ENCODE peak calls at places on chromosomes 2 and 18, in ten cellular contexts. K is GM23248, D is PC-9, E is SK-N-SH, C is HCT116, N is OCI-LY7, M is hepatocyte, G is MM.1S, R is Karpas-422, I is GM23338. F is an unnamed sample. For H3K9me2, the result is how much of the 10 kb centered on the place peaks cover.

GRCh38 chr2:153870308-153870707 is 1.4 kb upstream of the GALNT13 start:
- DNase-seq in K (peak), D (no peak), E (peak), C (no peak), N (no peak), M (peak), G (no peak), R (no peak), I (peak), F (no peak)

GRCh38 chr18:10242922-10243680 is 211.3 kb upstream of the APCDD1 start:
- DNase-seq in K (no peak), D (no peak), E (no peak), C (no peak), N (no peak), M (peak), G (no peak), R (no peak), I (peak), F (peak)

GRCh38 chr18:23689031-23689615 is at the start of gene LAMA3:
- DNase-seq in K (peak), D (peak), E (peak), C (no peak), N (no peak), M (peak), G (peak), R (no peak), I (peak), F (peak)

GRCh38 chr2:99565227-99565626 is 75.4 kb upstream of the REV1 start:
- DNase-seq in K (no peak), D (no peak), E (no peak), C (no peak), N (no peak), M (no peak), G (no peak), R (no peak), I (peak), F (no peak)

GRCh38 chr2:55107428-55107827 is 57.2 kb upstream of the RTN4 start:
- DNase-seq in K (peak), D (peak), E (peak), C (no peak), N (no peak), M (no peak), G (peak), R (no peak), I (no peak), F (no peak)

GRCh38 chr2:220998156-220998555 is 573.9 kb downstream of the EPHA4 start:
- DNase-seq in K (no peak), D (no peak), E (no peak), C (no peak), N (no peak), M (no peak), G (no peak), R (no peak), I (no peak), F (no peak)

GRCh38 chr18:74478876-74479275 is 17.3 kb upstream of the CNDP2 start:
- DNase-seq in K (no peak), D (no peak), E (no peak), C (no peak), N (no peak), M (no peak), G (no peak), R (no peak), I (no peak), F (no peak)

GRCh38 chr2:229714736-229715541 is 584 bp upstream of the DNER start:
- DNase-seq in K (peak), D (peak), E (peak), C (no peak), N (no peak), M (peak), G (peak), R (peak), I (peak), F (peak)

GRCh38 chr2:207950063-207950760 is 75.1 kb downstream of the PLEKHM3 start:
- DNase-seq in K (no peak), D (no peak), E (no peak), C (no peak), N (no peak), M (no peak), G (no peak), R (no peak), I (peak), F (no peak)

GRCh38 chr2:14903709-14904374 is 271.3 kb downstream of the LRATD1 start:
- DNase-seq in K (no peak), D (peak), E (peak), C (peak), N (peak), M (peak), G (peak), R (peak), I (peak), F (peak)

GRCh38 chr18:32257073-32257780 is 67.4 kb downstream of the MEP1B start:
- DNase-seq in K (no peak), D (peak), E (no peak), C (no peak), N (no peak), M (no peak), G (no peak), R (no peak), I (no peak), F (peak)

GRCh38 chr18:36298113-36298701 is 694 bp downstream of the FHOD3 start:
- DNase-seq in K (peak), D (no peak), E (peak), C (no peak), N (no peak), M (no peak), G (no peak), R (no peak), I (peak), F (no peak)

GRCh38 chr2:208545398-208546042 is 138.9 kb downstream of the PTH2R start:
- DNase-seq in K (no peak), D (no peak), E (no peak), C (no peak), N (no peak), M (peak), G (peak), R (no peak), I (peak), F (no peak)

GRCh38 chr2:71716697-71717624 is 263.6 kb downstream of the DYSF start:
- DNase-seq in K (peak), D (peak), E (no peak), C (peak), N (no peak), M (no peak), G (no peak), R (no peak), I (no peak), F (peak)

GRCh38 chr2:26483501-26483900 is 5.6 kb upstream of the OTOF start:
- DNase-seq in K (no peak), D (no peak), E (no peak), C (no peak), N (no peak), M (no peak), G (no peak), R (no peak), I (no peak), F (no peak)

GRCh38 chr2:163347982-163348842 is 387.6 kb downstream of the FIGN start:
- DNase-seq in K (no peak), D (peak), E (no peak), C (peak), N (no peak), M (peak), G (no peak), R (no peak), I (peak), F (peak)

GRCh38 chr18:61606759-61607158 is 273.5 kb downstream of the CDH20 start:
- DNase-seq in K (peak), D (peak), E (no peak), C (peak), N (no peak), M (peak), G (no peak), R (no peak), I (peak), F (peak)

GRCh38 chr18:53946561-53946960 is 277.9 kb downstream of the MBD2 start:
- DNase-seq in K (peak), D (no peak), E (no peak), C (no peak), N (no peak), M (no peak), G (no peak), R (no peak), I (no peak), F (peak)

GRCh38 chr2:12796617-12797016 is 79.9 kb downstream of the TRIB2 start:
- DNase-seq in K (no peak), D (no peak), E (no peak), C (no peak), N (no peak), M (no peak), G (no peak), R (no peak), I (no peak), F (no peak)

GRCh38 chr2:43005211-43005974 is 213.0 kb upstream of the HAAO start:
- DNase-seq in K (no peak), D (no peak), E (peak), C (no peak), N (no peak), M (peak), G (no peak), R (no peak), I (no peak), F (no peak)

GRCh38 chr2:175964195-175964594 is 37.9 kb downstream of the LNPK start:
- DNase-seq in K (no peak), D (no peak), E (no peak), C (peak), N (peak), M (no peak), G (no peak), R (peak), I (no peak), F (peak)

GRCh38 chr2:102251042-102251848 is 60.1 kb upstream of the IL1RL1 start:
- DNase-seq in K (peak), D (peak), E (peak), C (no peak), N (no peak), M (peak), G (peak), R (no peak), I (peak), F (no peak)

GRCh38 chr2:17892726-17893534 is 14.5 kb downstream of the KCNS3 start:
- DNase-seq in K (no peak), D (peak), E (no peak), C (no peak), N (no peak), M (peak), G (no peak), R (peak), I (peak), F (peak)

GRCh38 chr2:9821805-9822445 is 21.3 kb upstream of the TAF1B start:
- DNase-seq in K (no peak), D (no peak), E (no peak), C (no peak), N (no peak), M (no peak), G (no peak), R (peak), I (no peak), F (no peak)

GRCh38 chr2:67394734-67395133 is 2.4 kb upstream of the ETAA1 start:
- DNase-seq in K (peak), D (peak), E (no peak), C (no peak), N (no peak), M (no peak), G (no peak), R (no peak), I (no peak), F (peak)

GRCh38 chr2:32479224-32479623 is 122.4 kb downstream of the BIRC6 start:
- DNase-seq in K (peak), D (no peak), E (no peak), C (no peak), N (no peak), M (no peak), G (no peak), R (no peak), I (no peak), F (no peak)

GRCh38 chr2:231926180-231926741 is at the start of gene NPPC:
- DNase-seq in K (peak), D (peak), E (peak), C (no peak), N (no peak), M (peak), G (peak), R (peak), I (peak), F (peak)

GRCh38 chr2:206084468-206084869 is 1.5 kb downstream of the INO80D start:
- DNase-seq in K (peak), D (peak), E (peak), C (peak), N (peak), M (peak), G (peak), R (peak), I (peak), F (peak)

GRCh38 chr2:204015118-204015842 is 78.7 kb downstream of the ICOS start:
- DNase-seq in K (no peak), D (no peak), E (no peak), C (no peak), N (no peak), M (no peak), G (no peak), R (no peak), I (no peak), F (no peak)

GRCh38 chr18:31614044-31614443 is 22.4 kb downstream of the TTR start:
- DNase-seq in K (no peak), D (no peak), E (no peak), C (no peak), N (no peak), M (no peak), G (no peak), R (no peak), I (no peak), F (no peak)

GRCh38 chr2:173126819-173127218 is 51.2 kb downstream of the MAP3K20 start:
- DNase-seq in K (no peak), D (no peak), E (no peak), C (no peak), N (no peak), M (no peak), G (peak), R (no peak), I (no peak), F (peak)

GRCh38 chr2:135948642-135949355 is 36.6 kb downstream of the DARS1 start:
- DNase-seq in K (peak), D (peak), E (no peak), C (peak), N (no peak), M (peak), G (no peak), R (no peak), I (no peak), F (peak)

GRCh38 chr18:26190506-26190905 is 35.7 kb upstream of the TAF4B start:
- DNase-seq in K (no peak), D (no peak), E (no peak), C (no peak), N (peak), M (no peak), G (peak), R (peak), I (no peak), F (no peak)

GRCh38 chr2:187655001-187655400 is 100.8 kb upstream of the TFPI start:
- DNase-seq in K (no peak), D (no peak), E (no peak), C (no peak), N (no peak), M (no peak), G (no peak), R (no peak), I (peak), F (no peak)

GRCh38 chr2:185318271-185318724 is 420.3 kb upstream of the FSIP2 start:
- DNase-seq in K (no peak), D (no peak), E (no peak), C (no peak), N (no peak), M (peak), G (no peak), R (no peak), I (peak), F (no peak)
- H3K9me2 ChIP-seq in K (under half), D (under half), E (under half), C (under half), N (under half), M (under half), G (under half), R (under half), I (under half), F (under half)

DNA sequence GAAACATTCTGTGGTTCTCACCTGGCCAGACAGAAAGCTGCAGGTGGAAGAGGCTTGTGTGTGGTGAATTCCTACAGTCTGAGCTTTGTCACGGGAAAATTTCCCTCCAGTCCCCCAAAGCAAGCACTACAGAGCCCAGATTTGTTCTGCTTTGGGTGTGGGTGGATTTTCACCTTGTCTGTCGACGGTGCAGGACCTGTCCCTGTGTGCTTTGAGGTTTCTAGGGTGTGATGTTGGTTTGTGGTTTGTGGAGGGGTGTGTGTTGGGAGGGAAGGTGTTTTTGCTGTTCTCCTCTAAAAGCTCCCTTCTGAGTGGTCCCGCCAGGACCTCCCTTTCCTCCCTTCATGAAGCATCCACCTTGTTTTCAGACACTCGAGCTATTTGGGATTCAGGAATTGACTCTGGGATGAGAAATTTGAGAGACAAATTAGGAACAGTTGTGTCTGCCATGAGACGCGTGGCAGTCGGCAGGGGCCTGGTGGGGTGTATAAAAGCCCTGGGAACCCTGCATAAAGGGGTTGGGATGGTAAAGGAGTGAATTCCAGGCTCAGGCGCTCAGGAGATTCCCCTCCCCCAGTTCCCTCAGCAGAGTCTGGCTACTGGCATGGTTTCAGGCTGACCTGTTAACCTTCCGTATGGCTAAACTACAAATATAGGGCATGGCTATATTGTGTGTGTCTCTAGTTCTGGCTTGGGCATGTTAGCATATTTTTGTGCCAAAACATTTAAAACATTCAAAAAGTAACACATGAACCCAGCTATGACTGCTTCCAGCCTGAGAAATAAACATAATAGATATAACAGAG is 65.5 kb downstream of the DGKD start:
- DNase-seq in K (no peak), D (no peak), E (no peak), C (no peak), N (peak), M (no peak), G (peak), R (no peak), I (peak), F (no peak)
- H3K4me2 ChIP-seq in K (no peak), D (no peak), E (peak), C (peak), N (peak), M (no peak), G (peak), R (no peak), I (peak), F (peak)

GRCh38 chr2:27886322-27886721 is 3.9 kb downstream of the RBKS start:
- DNase-seq in K (no peak), D (no peak), E (no peak), C (no peak), N (no peak), M (no peak), G (no peak), R (no peak), I (no peak), F (no peak)
- H3K9me2 ChIP-seq in K (under half), D (under half), E (under half), C (under half), N (under half), M (under half), G (under half), R (under half), I (under half), F (under half)

GRCh38 chr2:30566675-30567074 is 119.6 kb downstream of the LCLAT1 start:
- DNase-seq in K (peak), D (no peak), E (no peak), C (no peak), N (no peak), M (no peak), G (no peak), R (no peak), I (no peak), F (no peak)
- H3K4me2 ChIP-seq in K (peak), D (no peak), E (no peak), C (no peak), N (no peak), M (no peak), G (no peak), R (no peak), I (no peak), F (no peak)

GRCh38 chr2:133382561-133382960 is 185.7 kb downstream of the NCKAP5 start:
- DNase-seq in K (no peak), D (no peak), E (no peak), C (no peak), N (no peak), M (no peak), G (no peak), R (no peak), I (no peak), F (no peak)
- H3K9me2 ChIP-seq in K (under half), D (under half), E (under half), C (under half), N (under half), M (under half), G (under half), R (under half), I (under half), F (under half)

GRCh38 chr2:48283870-48284269 is 246.1 kb upstream of the STON1 start:
- DNase-seq in K (no peak), D (no peak), E (no peak), C (no peak), N (no peak), M (no peak), G (no peak), R (no peak), I (peak), F (no peak)
- H3K4me2 ChIP-seq in K (no peak), D (no peak), E (no peak), C (no peak), N (no peak), M (no peak), G (no peak), R (no peak), I (peak), F (no peak)

GRCh38 chr2:147141930-147142329 is 702.9 kb upstream of the ACVR2A start:
- DNase-seq in K (no peak), D (no peak), E (no peak), C (no peak), N (no peak), M (no peak), G (no peak), R (no peak), I (peak), F (no peak)
- H3K9me2 ChIP-seq in K (under half), D (under half), E (under half), C (under half), N (under half), M (under half), G (under half), R (under half), I (under half), F (under half)

DNA sequence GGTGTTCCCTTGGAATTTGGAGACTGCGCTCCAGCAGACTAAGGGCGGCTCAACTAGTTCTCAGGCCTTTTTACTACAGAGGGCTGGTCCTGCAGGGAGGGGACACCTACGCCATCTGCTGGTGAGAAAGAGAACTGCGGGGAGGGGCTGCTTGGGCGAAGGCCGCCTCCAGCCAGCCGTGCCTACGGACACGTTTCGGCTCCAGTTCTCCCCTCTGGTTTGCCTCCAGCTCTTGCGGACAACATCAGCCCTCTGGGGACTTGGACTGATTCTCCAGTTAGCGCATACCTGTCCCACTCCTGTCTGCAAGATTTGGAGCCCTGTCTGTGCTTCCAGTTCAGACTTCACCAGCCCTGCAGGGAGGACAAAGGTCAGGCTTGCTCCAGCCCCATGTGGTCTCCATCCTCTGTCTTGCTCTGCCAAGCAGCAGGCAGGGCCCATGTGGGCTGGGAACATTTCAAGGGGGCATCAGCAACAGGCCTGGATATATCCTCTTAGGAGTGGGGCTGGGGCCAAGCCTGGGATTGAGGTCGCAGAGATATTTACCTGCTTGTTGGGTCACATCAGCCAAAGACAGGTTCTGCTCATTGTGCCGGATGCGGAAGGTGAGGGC is 10.3 kb downstream of the PTPRN start:
- DNase-seq in K (peak), D (peak), E (peak), C (peak), N (peak), M (peak), G (peak), R (peak), I (peak), F (peak)
- H3K4me2 ChIP-seq in K (no peak), D (peak), E (no peak), C (peak), N (no peak), M (peak), G (peak), R (no peak), I (peak), F (peak)

DNA sequence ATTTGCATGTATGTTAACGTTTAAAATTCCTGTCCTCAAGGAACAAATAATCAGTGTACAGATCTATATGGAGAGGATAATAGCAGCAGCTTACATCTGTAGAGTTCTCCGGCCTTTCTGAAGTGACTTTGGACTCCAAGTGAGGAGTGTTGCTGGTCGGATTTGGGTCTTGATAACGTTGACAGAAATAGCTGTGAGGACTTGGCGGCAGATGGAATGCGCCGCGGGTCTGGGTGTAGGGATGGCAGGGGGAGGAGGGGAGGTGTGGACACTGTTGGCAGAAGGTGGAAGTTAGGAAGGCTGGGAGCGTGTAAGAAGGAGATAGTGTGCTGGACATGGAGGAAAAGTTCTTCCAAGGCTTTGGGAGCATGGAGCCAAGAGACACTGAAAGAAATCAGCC is 170.9 kb upstream of the GATA6 start:
- DNase-seq in K (no peak), D (no peak), E (no peak), C (no peak), N (no peak), M (peak), G (no peak), R (no peak), I (no peak), F (no peak)
- H3K9me2 ChIP-seq in K (under half), D (under half), E (under half), C (under half), N (under half), M (under half), G (under half), R (under half), I (under half), F (under half)

GRCh38 chr2:194750926-194751325 is 906.1 kb upstream of the SLC39A10 start:
- DNase-seq in K (no peak), D (no peak), E (no peak), C (no peak), N (no peak), M (no peak), G (no peak), R (no peak), I (no peak), F (no peak)
- H3K4me2 ChIP-seq in K (no peak), D (no peak), E (no peak), C (no peak), N (no peak), M (no peak), G (no peak), R (no peak), I (no peak), F (no peak)

F was measured in PC-3.